ENCODE peak calls at places on chromosomes 2 and 18, in ten cellular contexts. D, P, M, R, H, W, O, E, Z and A are unnamed samples.

GRCh38 chr18:27141876-27142275 is 43.2 kb downstream of the CHST9 start:
- DNase-seq in D (no peak), H (no peak), M (no peak), P (no peak), O (no peak), Z (no peak), R (no peak), W (no peak), E (no peak), A (no peak)

GRCh38 chr18:57846258-57846657 is 43.1 kb upstream of the ATP8B1 start:
- DNase-seq in R (peak), H (no peak), M (peak), Z (no peak), P (no peak), D (peak), W (no peak), E (peak), O (peak), A (no peak)

GRCh38 chr2:64329848-64330247 is 124.1 kb upstream of the LGALSL start:
- DNase-seq in P (no peak), D (no peak), M (peak), R (peak), Z (peak), H (peak), W (no peak), E (no peak), O (no peak), A (no peak)

GRCh38 chr2:179104736-179105135 is 54.8 kb upstream of the CCDC141 start:
- DNase-seq in E (peak), R (no peak), W (no peak), D (peak), M (peak), Z (no peak), O (no peak), P (no peak), H (no peak), A (no peak)

GRCh38 chr2:190637331-190637734 is 11.6 kb upstream of the NAB1 start:
- DNase-seq in W (no peak), R (peak), D (no peak), P (no peak), O (no peak), M (peak), E (no peak), H (no peak), Z (no peak), A (no peak)

GRCh38 chr2:148122788-148123187 is 101.9 kb downstream of the MBD5 start:
- DNase-seq in D (peak), R (peak), W (no peak), Z (no peak), H (no peak), M (no peak), E (peak), O (no peak), P (no peak), A (no peak)

GRCh38 chr2:229486673-229487072 is 215.6 kb upstream of the PID1 start:
- DNase-seq in P (peak), E (no peak), R (peak), W (no peak), M (no peak), H (no peak), O (no peak), Z (no peak), D (no peak), A (no peak)

GRCh38 chr2:104768694-104769093 is 85.2 kb upstream of the POU3F3 start:
- DNase-seq in Z (no peak), M (no peak), E (no peak), H (no peak), O (no peak), P (no peak), D (no peak), W (no peak), R (no peak), A (no peak)

GRCh38 chr2:206482123-206482522 is 38.8 kb downstream of the ADAM23 start:
- DNase-seq in H (no peak), M (no peak), D (no peak), R (peak), E (no peak), Z (no peak), O (no peak), P (no peak), W (no peak), A (no peak)

GRCh38 chr18:58299135-58299473 is 255.1 kb downstream of the NEDD4L start:
- DNase-seq in M (no peak), O (no peak), R (no peak), E (no peak), P (no peak), D (no peak), H (no peak), W (no peak), Z (no peak), A (no peak)

GRCh38 chr2:156182132-156182531 is 150.4 kb downstream of the NR4A2 start:
- DNase-seq in D (peak), E (no peak), W (no peak), O (peak), R (peak), H (peak), Z (peak), M (no peak), P (no peak), A (no peak)

GRCh38 chr2:135840601-135841000 is 3.6 kb upstream of the LCT start:
- DNase-seq in Z (peak), D (no peak), H (no peak), W (no peak), R (no peak), M (peak), E (no peak), O (no peak), P (no peak), A (no peak)

GRCh38 chr2:169734172-169734847 is 678 bp downstream of the KLHL23 start:
- DNase-seq in E (no peak), O (no peak), M (peak), D (peak), W (peak), Z (peak), H (no peak), P (peak), R (peak), A (no peak)

GRCh38 chr2:174246944-174247381 is 1.4 kb downstream of the OLA1 start:
- DNase-seq in H (no peak), M (no peak), O (no peak), W (no peak), P (no peak), Z (no peak), D (peak), E (no peak), R (no peak), A (no peak)

GRCh38 chr2:214649440-214650205 is 159.9 kb downstream of the BARD1 start:
- DNase-seq in M (no peak), W (no peak), R (no peak), O (no peak), H (no peak), E (peak), Z (no peak), P (no peak), D (peak), A (no peak)

GRCh38 chr2:225013432-225014048 is 28.7 kb downstream of the DOCK10 start:
- DNase-seq in M (peak), D (no peak), O (no peak), H (no peak), W (no peak), E (no peak), Z (no peak), R (peak), P (no peak), A (no peak)

GRCh38 chr2:204681412-204681811 is 136.1 kb downstream of the PARD3B start:
- DNase-seq in H (no peak), O (no peak), W (no peak), E (no peak), M (no peak), P (no peak), R (no peak), Z (no peak), D (no peak), A (no peak)

DNA sequence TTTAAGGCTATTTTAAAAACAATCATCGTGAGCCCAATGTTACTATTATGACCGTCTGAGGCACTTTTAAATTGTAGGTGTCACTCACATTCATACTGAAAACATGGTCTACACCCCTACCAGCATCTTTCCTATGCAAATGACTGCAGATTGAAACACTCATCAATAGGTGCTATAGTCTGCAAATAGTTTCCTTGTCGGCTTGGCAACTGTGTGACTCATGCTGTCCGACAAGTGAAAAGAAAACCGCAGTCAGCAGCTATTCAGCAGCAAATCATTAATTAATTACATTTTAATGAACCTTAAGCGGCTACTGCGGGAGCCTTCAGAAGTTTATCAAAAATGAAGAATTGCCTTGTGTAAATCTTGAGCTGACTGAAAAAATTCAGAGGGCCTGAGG is 134.4 kb downstream of the FIGN start:
- DNase-seq in O (no peak), D (no peak), P (no peak), E (no peak), H (no peak), Z (no peak), M (no peak), W (no peak), R (peak), A (no peak)
- H3K4me3 ChIP-seq in O (no peak), D (no peak), P (no peak), E (no peak), H (no peak), Z (no peak), M (no peak), W (no peak), R (no peak), A (no peak)

GRCh38 chr2:144948205-144948855 is 428.4 kb upstream of the ZEB2 start:
- DNase-seq in P (no peak), W (no peak), M (no peak), E (no peak), H (no peak), R (no peak), O (no peak), D (no peak), Z (no peak), A (no peak)
- H3K4me3 ChIP-seq in P (no peak), W (no peak), M (no peak), E (no peak), H (no peak), R (no peak), O (no peak), D (no peak), Z (no peak), A (no peak)

DNA sequence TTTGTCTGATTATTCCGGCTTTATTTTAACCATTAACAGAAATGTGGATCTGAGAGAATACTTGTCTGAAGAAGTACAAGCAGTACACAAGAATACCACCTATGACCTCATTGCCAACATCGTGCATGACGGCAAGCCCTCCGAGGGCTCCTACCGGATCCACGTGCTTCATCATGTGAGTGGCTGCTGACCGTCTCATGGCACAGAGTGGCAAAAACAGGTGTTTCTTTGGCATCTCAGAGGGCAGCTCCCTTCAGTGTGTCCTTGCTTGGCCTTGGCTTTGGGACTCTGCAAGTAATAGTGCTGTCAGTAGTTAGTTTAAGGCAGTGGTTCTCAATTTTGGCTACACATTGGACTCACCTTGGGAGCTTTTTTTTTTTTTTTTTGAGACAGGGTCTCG is 23.1 kb downstream of the SFTPB start:
- DNase-seq in H (no peak), Z (no peak), P (no peak), M (no peak), E (no peak), D (no peak), W (no peak), O (no peak), R (no peak), A (no peak)
- H3K4me3 ChIP-seq in H (no peak), Z (no peak), P (no peak), M (no peak), E (no peak), D (no peak), W (no peak), O (no peak), R (no peak), A (no peak)

GRCh38 chr2:16068233-16068940 is 128.0 kb downstream of the MYCN start:
- DNase-seq in M (no peak), W (no peak), Z (no peak), O (no peak), R (peak), E (no peak), H (no peak), P (no peak), D (no peak), A (no peak)
- H3K4me3 ChIP-seq in M (no peak), W (no peak), Z (no peak), O (no peak), R (no peak), E (no peak), H (no peak), P (no peak), D (no peak), A (no peak)

GRCh38 chr2:217899231-217900009 is 103.4 kb downstream of the TNS1 start:
- DNase-seq in M (peak), W (peak), R (peak), E (peak), P (peak), H (peak), O (peak), Z (peak), D (peak), A (no peak)

GRCh38 chr2:217900010-217900779 is 102.6 kb downstream of the TNS1 start:
- DNase-seq in W (peak), H (no peak), E (no peak), Z (no peak), M (no peak), O (no peak), P (no peak), D (peak), R (peak), A (no peak)

GRCh38 chr2:217901400-217901799 is 101.4 kb downstream of the TNS1 start:
- DNase-seq in O (no peak), E (no peak), P (no peak), W (no peak), R (no peak), M (no peak), D (no peak), Z (no peak), H (no peak), A (no peak)

GRCh38 chr2:217901826-217902225 is 101.0 kb downstream of the TNS1 start:
- DNase-seq in R (no peak), P (no peak), M (peak), D (no peak), E (peak), H (no peak), Z (no peak), W (peak), O (no peak), A (no peak)

DNA sequence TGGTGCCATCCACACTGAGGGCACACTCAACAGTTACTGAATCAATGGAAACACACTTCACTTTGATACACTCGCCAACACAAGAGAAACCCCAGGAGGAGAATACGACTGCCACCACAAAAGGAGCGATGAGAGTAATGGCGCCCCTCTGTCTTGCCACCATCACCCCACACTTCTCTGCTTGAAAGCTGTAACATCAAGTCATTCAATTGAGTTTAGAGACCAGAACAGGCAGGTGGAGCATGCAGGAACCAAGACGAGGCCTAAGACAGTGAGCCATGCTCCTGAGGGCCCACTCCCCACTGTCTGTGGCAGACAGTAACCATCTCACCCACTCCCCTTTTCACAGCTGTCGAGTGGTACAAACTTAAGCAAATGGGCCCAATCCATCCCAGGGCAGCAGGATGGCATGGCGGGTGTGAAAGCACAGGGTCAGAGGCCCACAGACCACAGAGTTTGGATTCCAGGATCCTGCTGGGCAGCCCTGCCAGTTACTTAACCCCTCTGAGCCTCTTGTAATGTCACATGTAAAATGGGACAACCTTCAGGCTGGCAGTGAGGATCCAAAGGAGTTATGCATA is 101.9 kb downstream of the TNS1 start:
- DNase-seq in R (no peak), W (no peak), H (no peak), O (no peak), E (no peak), D (no peak), M (no peak), P (no peak), Z (no peak), A (no peak)
- H3K4me3 ChIP-seq in R (no peak), W (no peak), H (no peak), O (no peak), E (no peak), D (no peak), M (no peak), P (no peak), Z (no peak), A (no peak)

GRCh38 chr2:7881456-7881855 is 800.4 kb upstream of the ID2 start:
- DNase-seq in R (no peak), Z (no peak), M (no peak), O (no peak), H (no peak), P (no peak), E (no peak), D (no peak), W (no peak), A (no peak)

GRCh38 chr2:7878786-7879515 is 802.9 kb upstream of the ID2 start:
- DNase-seq in H (no peak), P (peak), W (no peak), D (no peak), R (peak), O (no peak), Z (no peak), M (peak), E (no peak), A (no peak)

GRCh38 chr2:7881038-7881437 is 800.8 kb upstream of the ID2 start:
- DNase-seq in H (no peak), Z (no peak), O (no peak), D (no peak), R (no peak), P (no peak), W (no peak), E (no peak), M (no peak), A (no peak)

GRCh38 chr2:7880561-7880960 is 801.3 kb upstream of the ID2 start:
- DNase-seq in D (no peak), E (no peak), R (no peak), H (no peak), O (no peak), Z (no peak), M (no peak), P (no peak), W (no peak), A (no peak)

DNA sequence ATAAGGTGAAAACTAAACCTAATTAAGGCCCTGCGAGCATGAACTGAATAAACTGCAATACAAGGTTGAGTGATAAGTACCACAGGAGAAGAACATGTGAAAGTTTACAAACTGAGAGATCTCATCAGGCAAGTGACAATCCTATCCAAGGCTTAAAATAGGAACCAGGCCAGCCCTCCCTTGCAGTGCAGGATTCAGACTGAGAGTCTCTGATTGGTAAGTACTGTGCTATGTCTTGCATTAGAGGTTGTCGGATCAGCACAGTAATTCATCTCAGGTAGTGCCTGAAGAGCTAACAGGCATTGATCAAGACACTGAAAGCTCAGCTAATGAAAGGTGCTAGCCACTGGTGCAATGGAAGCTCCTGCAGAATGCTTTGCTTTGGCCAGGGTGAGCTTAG is 801.7 kb upstream of the ID2 start:
- DNase-seq in W (no peak), Z (no peak), O (no peak), R (no peak), P (no peak), E (no peak), H (no peak), D (no peak), M (no peak), A (no peak)
- H3K4me3 ChIP-seq in W (no peak), Z (no peak), O (no peak), R (no peak), P (peak), E (no peak), H (no peak), D (no peak), M (no peak), A (no peak)

DNA sequence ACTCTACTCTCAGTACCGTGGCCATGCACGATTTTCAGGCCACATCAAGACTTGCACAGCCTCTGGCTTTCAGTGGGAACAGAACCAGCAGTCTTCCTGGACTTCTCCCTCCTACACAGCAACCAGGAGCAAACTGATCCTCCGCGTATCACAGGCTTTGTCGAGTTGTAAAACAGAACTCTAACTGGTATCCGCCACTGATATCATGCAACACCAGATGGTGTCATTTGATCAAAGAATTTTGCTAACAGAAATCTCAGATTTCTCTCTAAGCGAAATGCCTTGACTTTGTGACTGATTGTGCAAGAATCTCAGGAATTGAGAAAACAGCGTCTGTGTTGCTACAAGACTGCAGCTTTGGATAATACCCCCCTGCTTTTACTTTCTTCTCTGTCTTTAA is 85.7 kb downstream of the COPS8 start:
- DNase-seq in E (peak), M (peak), D (peak), R (peak), H (no peak), W (peak), O (peak), Z (no peak), P (no peak), A (peak)
- H3K4me3 ChIP-seq in E (no peak), M (no peak), D (no peak), R (no peak), H (no peak), W (peak), O (no peak), Z (no peak), P (no peak), A (peak)

GRCh38 chr2:232891621-232892071 is 21.6 kb downstream of the SNORC start:
- DNase-seq in W (no peak), M (peak), O (no peak), Z (no peak), D (peak), E (peak), R (no peak), P (peak), H (no peak), A (no peak)

GRCh38 chr2:232892221-232892620 is 22.2 kb downstream of the SNORC start:
- DNase-seq in P (peak), H (peak), W (no peak), O (no peak), D (no peak), Z (no peak), R (no peak), M (no peak), E (no peak), A (no peak)

GRCh38 chr2:232890536-232890895 is 20.5 kb downstream of the SNORC start:
- DNase-seq in R (no peak), P (no peak), W (no peak), H (no peak), M (no peak), O (no peak), E (no peak), Z (no peak), D (no peak), A (no peak)

GRCh38 chr2:232889876-232890401 is 19.9 kb downstream of the SNORC start:
- DNase-seq in R (no peak), O (no peak), W (no peak), M (no peak), D (no peak), P (peak), H (no peak), Z (no peak), E (no peak), A (no peak)

DNA sequence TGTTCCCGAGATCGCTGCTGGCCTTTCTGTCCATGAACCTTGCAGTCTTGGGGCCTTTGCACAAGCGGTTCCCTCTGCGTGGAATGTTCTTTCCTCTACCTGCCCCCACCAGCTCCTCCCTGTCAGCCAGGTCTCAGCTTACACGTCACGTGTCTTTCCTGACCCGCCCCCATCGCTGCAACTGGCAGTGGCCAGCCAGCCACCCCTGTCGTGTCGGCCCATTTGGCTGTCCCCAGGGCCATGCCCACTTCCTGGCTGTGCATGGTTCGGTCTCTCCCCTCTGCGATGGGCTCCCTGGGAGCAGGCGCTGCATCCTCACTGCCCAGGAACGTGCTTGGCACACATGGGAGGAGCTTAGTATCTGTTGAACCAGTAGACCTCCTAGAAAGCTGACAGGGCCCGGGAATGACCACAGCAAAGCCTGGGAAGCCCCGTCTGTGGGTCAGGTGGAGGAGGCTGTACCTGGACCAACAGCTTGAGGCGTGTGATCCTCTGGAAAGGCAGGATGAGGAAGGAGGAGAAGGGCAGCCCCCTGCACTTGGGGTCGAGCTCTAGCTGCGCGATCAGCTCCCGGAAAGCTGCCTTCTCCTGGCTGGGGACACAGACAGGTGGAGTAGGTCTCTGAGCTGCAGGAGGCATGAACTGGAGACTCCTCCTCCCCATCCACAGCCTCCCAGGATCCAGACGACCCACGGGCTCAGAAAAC is 21.0 kb downstream of the SNORC start:
- DNase-seq in Z (no peak), M (peak), D (no peak), P (peak), R (peak), W (no peak), E (no peak), H (peak), O (peak), A (no peak)
- H3K4me3 ChIP-seq in Z (no peak), M (no peak), D (no peak), P (no peak), R (no peak), W (no peak), E (no peak), H (no peak), O (peak), A (no peak)